ENCODE peak calls at places on chromosomes 6 and 20, in seven cellular contexts. One of them, this sample, is unnamed.
A peak's percentile ranks its signal among the peaks of the same experiment; 100 is the strongest.

GRCh38 chr6:142172758-142173157 is 25.7 kb downstream of the VTA1 start:
- DNase-seq in AG04450: no peak
- DNase-seq in pancreas: no peak
- DNase-seq in heart right ventricle: no peak
- DNase-seq in mesendoderm: no peak
- DNase-seq in neuronal stem cell: no peak
- DNase-seq in left ventricle myocardium inferior: no peak
- DNase-seq in this sample: no peak

GRCh38 chr20:10578607-10579006 is 95.2 kb downstream of the JAG1 start:
- DNase-seq in AG04450: no peak
- DNase-seq in pancreas: no peak
- DNase-seq in heart right ventricle: no peak
- DNase-seq in mesendoderm: no peak
- DNase-seq in neuronal stem cell: no peak
- DNase-seq in left ventricle myocardium inferior: no peak
- DNase-seq in this sample: no peak

GRCh38 chr20:23404196-23404595 is 17.1 kb downstream of the NAPB start:
- DNase-seq in AG04450: no peak
- DNase-seq in pancreas: no peak
- DNase-seq in heart right ventricle: no peak
- DNase-seq in mesendoderm: no peak
- DNase-seq in neuronal stem cell: no peak
- DNase-seq in left ventricle myocardium inferior: no peak
- DNase-seq in this sample: no peak

GRCh38 chr6:41399424-41399823 is 64.0 kb downstream of the NCR2 start:
- DNase-seq in AG04450: no peak
- DNase-seq in pancreas: no peak
- DNase-seq in heart right ventricle: no peak
- DNase-seq in mesendoderm: no peak
- DNase-seq in neuronal stem cell: no peak
- DNase-seq in left ventricle myocardium inferior: no peak
- DNase-seq in this sample: no peak

GRCh38 chr6:34575326-34575725 is 19.2 kb upstream of the SPDEF start:
- DNase-seq in AG04450: no peak
- DNase-seq in pancreas: no peak
- DNase-seq in heart right ventricle: no peak
- DNase-seq in mesendoderm: peak; percentile 53
- DNase-seq in neuronal stem cell: no peak
- DNase-seq in left ventricle myocardium inferior: no peak
- DNase-seq in this sample: no peak

GRCh38 chr6:131766631-131767030 is 41.2 kb upstream of the ENPP1 start:
- DNase-seq in AG04450: no peak
- DNase-seq in pancreas: no peak
- DNase-seq in heart right ventricle: no peak
- DNase-seq in mesendoderm: no peak
- DNase-seq in neuronal stem cell: no peak
- DNase-seq in left ventricle myocardium inferior: no peak
- DNase-seq in this sample: no peak

GRCh38 chr6:63351995-63352586 is 32.3 kb upstream of the LGSN start:
- DNase-seq in AG04450: peak; percentile 10
- DNase-seq in pancreas: no peak
- DNase-seq in heart right ventricle: no peak
- DNase-seq in mesendoderm: no peak
- DNase-seq in neuronal stem cell: no peak
- DNase-seq in left ventricle myocardium inferior: no peak
- DNase-seq in this sample: no peak

GRCh38 chr20:2387580-2387979 is 6.9 kb downstream of the TGM6 start:
- DNase-seq in AG04450: no peak
- DNase-seq in pancreas: no peak
- DNase-seq in heart right ventricle: no peak
- DNase-seq in mesendoderm: no peak
- DNase-seq in neuronal stem cell: no peak
- DNase-seq in left ventricle myocardium inferior: no peak
- DNase-seq in this sample: no peak

GRCh38 chr6:32973934-32974333 is 5.5 kb downstream of the BRD2 start:
- DNase-seq in AG04450: no peak
- DNase-seq in pancreas: no peak
- DNase-seq in heart right ventricle: no peak
- DNase-seq in mesendoderm: no peak
- DNase-seq in neuronal stem cell: no peak
- DNase-seq in left ventricle myocardium inferior: no peak
- DNase-seq in this sample: no peak

GRCh38 chr6:150006961-150007464 is 18.3 kb downstream of the RAET1L start:
- DNase-seq in AG04450: no peak
- DNase-seq in pancreas: no peak
- DNase-seq in heart right ventricle: no peak
- DNase-seq in mesendoderm: no peak
- DNase-seq in neuronal stem cell: no peak
- DNase-seq in left ventricle myocardium inferior: no peak
- DNase-seq in this sample: no peak

GRCh38 chr20:38973546-38974120 is 11.5 kb downstream of the DHX35 start:
- DNase-seq in AG04450: no peak
- DNase-seq in pancreas: no peak
- DNase-seq in heart right ventricle: peak; percentile 17
- DNase-seq in mesendoderm: no peak
- DNase-seq in neuronal stem cell: no peak
- DNase-seq in left ventricle myocardium inferior: no peak
- DNase-seq in this sample: no peak

GRCh38 chr20:24470031-24470781 is 777 bp downstream of the SYNDIG1 start:
- DNase-seq in AG04450: no peak
- DNase-seq in pancreas: peak; percentile 76
- DNase-seq in heart right ventricle: peak; percentile 21
- DNase-seq in mesendoderm: peak; percentile 71
- DNase-seq in neuronal stem cell: peak; percentile 42
- DNase-seq in left ventricle myocardium inferior: no peak
- DNase-seq in this sample: peak; percentile 79

GRCh38 chr6:31399589-31400466 is 3.6 kb upstream of the MICA start:
- DNase-seq in AG04450: peak; percentile 71
- DNase-seq in pancreas: peak; percentile 94
- DNase-seq in heart right ventricle: peak; percentile 91
- DNase-seq in mesendoderm: peak; percentile 92
- DNase-seq in neuronal stem cell: peak; percentile 73
- DNase-seq in left ventricle myocardium inferior: peak; percentile 95
- DNase-seq in this sample: peak; percentile 95

GRCh38 chr20:44594730-44595129 is 12.4 kb downstream of the PKIG start:
- DNase-seq in AG04450: peak; percentile 64
- DNase-seq in pancreas: no peak
- DNase-seq in heart right ventricle: peak; percentile 48
- DNase-seq in mesendoderm: peak; percentile 31
- DNase-seq in neuronal stem cell: no peak
- DNase-seq in left ventricle myocardium inferior: peak; percentile 39
- DNase-seq in this sample: no peak

GRCh38 chr6:148959008-148959407 is 212.2 kb downstream of the UST start:
- DNase-seq in AG04450: no peak
- DNase-seq in pancreas: no peak
- DNase-seq in heart right ventricle: no peak
- DNase-seq in mesendoderm: no peak
- DNase-seq in neuronal stem cell: no peak
- DNase-seq in left ventricle myocardium inferior: no peak
- DNase-seq in this sample: no peak

GRCh38 chr20:62303327-62304226 is 780 bp downstream of the ADRM1 start:
- DNase-seq in AG04450: no peak
- DNase-seq in pancreas: peak; percentile 86
- DNase-seq in heart right ventricle: no peak
- DNase-seq in mesendoderm: peak; percentile 40
- DNase-seq in neuronal stem cell: no peak
- DNase-seq in left ventricle myocardium inferior: no peak
- DNase-seq in this sample: no peak

GRCh38 chr20:44104807-44105517 is 82.0 kb downstream of the JPH2 start:
- DNase-seq in AG04450: peak; percentile 74
- DNase-seq in pancreas: no peak
- DNase-seq in heart right ventricle: no peak
- DNase-seq in mesendoderm: no peak
- DNase-seq in neuronal stem cell: no peak
- DNase-seq in left ventricle myocardium inferior: no peak
- DNase-seq in this sample: no peak

DNA sequence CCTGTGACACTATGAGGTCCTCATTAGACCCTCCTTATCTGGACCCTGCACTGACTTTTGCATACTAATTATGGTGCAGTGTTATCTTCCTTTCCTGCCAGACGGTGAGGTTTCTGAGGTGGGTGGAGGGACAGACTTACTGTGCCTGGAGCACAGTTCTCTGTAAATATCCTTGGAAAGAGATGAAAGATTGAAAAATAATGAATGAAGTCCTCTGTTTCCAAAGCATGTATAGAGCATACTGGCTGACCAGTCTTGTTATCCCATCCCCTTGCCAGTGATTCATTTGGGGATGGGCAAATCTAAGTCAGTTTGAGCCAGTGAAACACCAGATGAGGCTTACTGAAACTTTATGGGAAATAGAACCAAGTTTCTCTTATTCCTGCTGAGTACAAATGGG is 152.6 kb upstream of the HDDC2 start:
- DNase-seq in AG04450: no peak
- DNase-seq in pancreas: no peak
- DNase-seq in heart right ventricle: no peak
- DNase-seq in mesendoderm: peak; percentile 12
- DNase-seq in neuronal stem cell: no peak
- DNase-seq in left ventricle myocardium inferior: no peak
- DNase-seq in this sample: no peak
- H3K27ac ChIP-seq in AG04450: no peak overlapping the region
- H3K27ac ChIP-seq in pancreas: no peak overlapping the region
- H3K27ac ChIP-seq in heart right ventricle: no peak overlapping the region
- H3K27ac ChIP-seq in mesendoderm: no peak overlapping the region
- H3K27ac ChIP-seq in neuronal stem cell: no peak overlapping the region
- H3K27ac ChIP-seq in left ventricle myocardium inferior: no peak overlapping the region
- H3K27ac ChIP-seq in this sample: no peak overlapping the region

GRCh38 chr6:26270903-26271639 is 93.9 kb upstream of the BTN3A2 start:
- DNase-seq in AG04450: no peak
- DNase-seq in pancreas: no peak
- DNase-seq in heart right ventricle: peak; percentile 29
- DNase-seq in mesendoderm: peak; percentile 98
- DNase-seq in neuronal stem cell: peak; percentile 93
- DNase-seq in left ventricle myocardium inferior: peak; percentile 17
- DNase-seq in this sample: peak; percentile 84

GRCh38 chr6:26271640-26272090 is 93.3 kb upstream of the BTN3A2 start:
- DNase-seq in AG04450: no peak
- DNase-seq in pancreas: no peak
- DNase-seq in heart right ventricle: no peak
- DNase-seq in mesendoderm: no peak
- DNase-seq in neuronal stem cell: no peak
- DNase-seq in left ventricle myocardium inferior: no peak
- DNase-seq in this sample: no peak

GRCh38 chr6:26272171-26272631 is 92.8 kb upstream of the BTN3A2 start:
- DNase-seq in AG04450: no peak
- DNase-seq in pancreas: no peak
- DNase-seq in heart right ventricle: peak; percentile 48
- DNase-seq in mesendoderm: peak; percentile 84
- DNase-seq in neuronal stem cell: peak; percentile 48
- DNase-seq in left ventricle myocardium inferior: peak; percentile 20
- DNase-seq in this sample: peak; percentile 87

GRCh38 chr6:26275663-26276062 is 89.3 kb upstream of the BTN3A2 start:
- DNase-seq in AG04450: no peak
- DNase-seq in pancreas: no peak
- DNase-seq in heart right ventricle: no peak
- DNase-seq in mesendoderm: no peak
- DNase-seq in neuronal stem cell: no peak
- DNase-seq in left ventricle myocardium inferior: no peak
- DNase-seq in this sample: no peak

DNA sequence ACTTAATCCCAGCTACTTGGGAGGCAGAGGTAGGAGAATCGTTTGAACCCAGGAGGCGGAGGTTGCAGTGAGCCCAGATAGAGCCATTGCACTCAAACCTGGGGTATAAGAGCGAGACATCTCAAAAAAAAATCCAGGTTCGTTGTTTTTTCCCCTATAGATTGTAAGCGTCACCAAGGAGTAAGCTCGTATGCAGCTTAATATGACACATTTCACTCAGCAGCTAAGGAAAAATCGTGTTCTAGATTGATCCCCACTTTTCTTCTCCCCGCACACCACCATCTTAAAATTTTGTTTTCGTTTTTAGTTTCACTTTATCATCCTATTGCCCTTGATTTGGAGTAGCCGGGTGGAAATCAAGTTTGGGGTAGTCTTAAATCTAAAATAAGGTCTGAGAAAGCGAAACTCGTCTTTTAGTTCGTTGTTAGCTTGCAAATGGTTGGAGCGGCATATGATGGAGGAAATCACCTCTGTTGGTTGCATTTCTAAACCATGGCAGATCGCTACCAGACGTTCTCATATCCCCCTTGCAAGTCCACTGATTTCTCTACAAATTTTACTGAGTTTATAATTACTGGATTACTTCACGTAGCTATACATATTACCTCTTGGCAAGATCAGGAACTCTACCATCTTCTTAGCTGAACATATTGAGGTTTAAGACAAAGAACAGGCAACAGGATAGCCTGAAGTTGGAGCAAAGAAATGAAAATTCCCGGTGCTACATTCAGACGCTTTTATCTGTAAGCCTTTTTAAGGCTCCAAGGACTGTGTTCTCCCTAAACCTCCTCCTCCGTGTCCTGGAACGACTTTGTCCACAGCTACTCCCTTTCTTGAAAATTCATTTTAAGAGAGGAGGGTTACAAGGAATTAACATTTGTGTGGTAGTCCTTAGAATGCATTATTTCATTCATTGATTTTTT is 91.1 kb upstream of the BTN3A2 start:
- DNase-seq in AG04450: no peak
- DNase-seq in pancreas: no peak
- DNase-seq in heart right ventricle: no peak
- DNase-seq in mesendoderm: no peak
- DNase-seq in neuronal stem cell: no peak
- DNase-seq in left ventricle myocardium inferior: no peak
- DNase-seq in this sample: no peak
- H3K27ac ChIP-seq in AG04450: peak overlapping the region; percentile 97
- H3K27ac ChIP-seq in pancreas: no peak overlapping the region
- H3K27ac ChIP-seq in heart right ventricle: peak overlapping the region; percentile 69
- H3K27ac ChIP-seq in mesendoderm: peak overlapping the region; percentile 28
- H3K27ac ChIP-seq in neuronal stem cell: peak overlapping the region; percentile 41
- H3K27ac ChIP-seq in left ventricle myocardium inferior: peak overlapping the region; percentile 81
- H3K27ac ChIP-seq in this sample: peak overlapping the region; percentile 95

GRCh38 chr6:169162968-169163903 is 90.4 kb downstream of the THBS2 start:
- DNase-seq in AG04450: peak; percentile 70
- DNase-seq in pancreas: no peak
- DNase-seq in heart right ventricle: no peak
- DNase-seq in mesendoderm: no peak
- DNase-seq in neuronal stem cell: no peak
- DNase-seq in left ventricle myocardium inferior: no peak
- DNase-seq in this sample: no peak
- H3K27ac ChIP-seq in AG04450: peak overlapping the region; percentile 87
- H3K27ac ChIP-seq in pancreas: no peak overlapping the region
- H3K27ac ChIP-seq in heart right ventricle: no peak overlapping the region
- H3K27ac ChIP-seq in mesendoderm: no peak overlapping the region
- H3K27ac ChIP-seq in neuronal stem cell: no peak overlapping the region
- H3K27ac ChIP-seq in left ventricle myocardium inferior: no peak overlapping the region
- H3K27ac ChIP-seq in this sample: peak overlapping the region; percentile 53

GRCh38 chr6:166402582-166403277 is 20.0 kb upstream of the MPC1 start:
- DNase-seq in AG04450: no peak
- DNase-seq in pancreas: no peak
- DNase-seq in heart right ventricle: no peak
- DNase-seq in mesendoderm: peak; percentile 49
- DNase-seq in neuronal stem cell: no peak
- DNase-seq in left ventricle myocardium inferior: no peak
- DNase-seq in this sample: no peak
- H3K27ac ChIP-seq in AG04450: no peak overlapping the region
- H3K27ac ChIP-seq in pancreas: no peak overlapping the region
- H3K27ac ChIP-seq in heart right ventricle: no peak overlapping the region
- H3K27ac ChIP-seq in mesendoderm: no peak overlapping the region
- H3K27ac ChIP-seq in neuronal stem cell: no peak overlapping the region
- H3K27ac ChIP-seq in left ventricle myocardium inferior: no peak overlapping the region
- H3K27ac ChIP-seq in this sample: no peak overlapping the region

GRCh38 chr6:166987930-166988329 is 11.3 kb upstream of the CEP43 start:
- DNase-seq in AG04450: no peak
- DNase-seq in pancreas: no peak
- DNase-seq in heart right ventricle: no peak
- DNase-seq in mesendoderm: no peak
- DNase-seq in neuronal stem cell: no peak
- DNase-seq in left ventricle myocardium inferior: no peak
- DNase-seq in this sample: no peak
- H3K27ac ChIP-seq in AG04450: no peak overlapping the region
- H3K27ac ChIP-seq in pancreas: no peak overlapping the region
- H3K27ac ChIP-seq in heart right ventricle: no peak overlapping the region
- H3K27ac ChIP-seq in mesendoderm: no peak overlapping the region
- H3K27ac ChIP-seq in neuronal stem cell: no peak overlapping the region
- H3K27ac ChIP-seq in left ventricle myocardium inferior: no peak overlapping the region
- H3K27ac ChIP-seq in this sample: no peak overlapping the region

This sample was measured in left lung.